ENCODE peak calls at places on chromosome 19, in eight cellular contexts. One of them, this sample, is unnamed.

GRCh38 chr19:3373971-3374368 is 7.6 kb downstream of the NFIC start:
- DNase-seq in A549: no peak
- DNase-seq in HCT116: no peak
- DNase-seq in Panc1: no peak
- DNase-seq in K562: no peak
- DNase-seq in SK-N-SH: no peak
- DNase-seq in HL-60: no peak
- DNase-seq in GM12878: no peak
- DNase-seq in this sample: no peak

GRCh38 chr19:5285311-5285710 is 55.3 kb downstream of the PTPRS start:
- DNase-seq in Panc1: no peak
- DNase-seq in K562: no peak
- DNase-seq in HCT116: no peak
- DNase-seq in SK-N-SH: peak; percentile 28
- DNase-seq in A549: no peak
- DNase-seq in HL-60: no peak
- DNase-seq in GM12878: no peak
- DNase-seq in this sample: no peak

GRCh38 chr19:13717194-13717643 is 47.1 kb upstream of the MRI1 start:
- DNase-seq in SK-N-SH: no peak
- DNase-seq in A549: no peak
- DNase-seq in K562: peak; percentile 68
- DNase-seq in GM12878: no peak
- DNase-seq in HL-60: no peak
- DNase-seq in Panc1: no peak
- DNase-seq in HCT116: no peak
- DNase-seq in this sample: no peak

GRCh38 chr19:33271246-33272021 is 30.9 kb downstream of the CEBPA start:
- DNase-seq in HL-60: no peak
- DNase-seq in GM12878: no peak
- DNase-seq in K562: no peak
- DNase-seq in A549: no peak
- DNase-seq in Panc1: no peak
- DNase-seq in SK-N-SH: no peak
- DNase-seq in HCT116: no peak
- DNase-seq in this sample: no peak

GRCh38 chr19:53947624-53948023 is 15.1 kb upstream of the CACNG8 start:
- DNase-seq in HL-60: no peak
- DNase-seq in Panc1: no peak
- DNase-seq in A549: peak; percentile 84
- DNase-seq in K562: no peak
- DNase-seq in SK-N-SH: peak; percentile 65
- DNase-seq in GM12878: no peak
- DNase-seq in HCT116: peak; percentile 47
- DNase-seq in this sample: peak; percentile 85

GRCh38 chr19:5128932-5129389 is 160.0 kb downstream of the KDM4B start:
- DNase-seq in HCT116: no peak
- DNase-seq in SK-N-SH: no peak
- DNase-seq in HL-60: no peak
- DNase-seq in Panc1: no peak
- DNase-seq in GM12878: no peak
- DNase-seq in A549: no peak
- DNase-seq in K562: no peak
- DNase-seq in this sample: no peak

GRCh38 chr19:39190768-39191167 is 6.0 kb upstream of the NCCRP1 start:
- DNase-seq in A549: peak; percentile 68
- DNase-seq in SK-N-SH: no peak
- DNase-seq in K562: no peak
- DNase-seq in HCT116: no peak
- DNase-seq in GM12878: no peak
- DNase-seq in HL-60: no peak
- DNase-seq in Panc1: no peak
- DNase-seq in this sample: no peak

GRCh38 chr19:2721570-2722540 is 683 bp upstream of the DIRAS1 start:
- DNase-seq in HL-60: no peak
- DNase-seq in SK-N-SH: peak; percentile 67
- DNase-seq in K562: peak; percentile 32
- DNase-seq in GM12878: no peak
- DNase-seq in Panc1: no peak
- DNase-seq in HCT116: no peak
- DNase-seq in A549: no peak
- DNase-seq in this sample: peak; percentile 55

GRCh38 chr19:19488041-19488874 is 27.1 kb downstream of the TSSK6 start:
- DNase-seq in Panc1: no peak
- DNase-seq in SK-N-SH: peak; percentile 67
- DNase-seq in HCT116: no peak
- DNase-seq in GM12878: no peak
- DNase-seq in A549: no peak
- DNase-seq in K562: peak; percentile 58
- DNase-seq in HL-60: no peak
- DNase-seq in this sample: peak; percentile 45

GRCh38 chr19:2611483-2612464 is 90.7 kb downstream of the GNG7 start:
- DNase-seq in Panc1: no peak
- DNase-seq in GM12878: no peak
- DNase-seq in SK-N-SH: no peak
- DNase-seq in A549: no peak
- DNase-seq in HL-60: no peak
- DNase-seq in HCT116: no peak
- DNase-seq in K562: no peak
- DNase-seq in this sample: no peak

GRCh38 chr19:49368711-49369358 is 5.2 kb downstream of the DKKL1 start:
- DNase-seq in HL-60: no peak
- DNase-seq in SK-N-SH: no peak
- DNase-seq in K562: no peak
- DNase-seq in HCT116: no peak
- DNase-seq in A549: no peak
- DNase-seq in GM12878: no peak
- DNase-seq in Panc1: no peak
- DNase-seq in this sample: no peak

GRCh38 chr19:45027371-45027770 is 11.5 kb upstream of the CLASRP start:
- DNase-seq in GM12878: no peak
- DNase-seq in Panc1: no peak
- DNase-seq in K562: no peak
- DNase-seq in HL-60: no peak
- DNase-seq in HCT116: no peak
- DNase-seq in A549: no peak
- DNase-seq in SK-N-SH: no peak
- DNase-seq in this sample: no peak

GRCh38 chr19:37654525-37654832 is 786 bp downstream of the ZFP30 start:
- DNase-seq in HL-60: no peak
- DNase-seq in GM12878: no peak
- DNase-seq in HCT116: no peak
- DNase-seq in SK-N-SH: no peak
- DNase-seq in A549: no peak
- DNase-seq in Panc1: peak; percentile 15
- DNase-seq in K562: no peak
- DNase-seq in this sample: peak; percentile 58

GRCh38 chr19:42277821-42278809 is 9.1 kb downstream of the CIC start:
- DNase-seq in HCT116: no peak
- DNase-seq in HL-60: no peak
- DNase-seq in A549: no peak
- DNase-seq in SK-N-SH: peak; percentile 82
- DNase-seq in Panc1: no peak
- DNase-seq in K562: no peak
- DNase-seq in GM12878: no peak
- DNase-seq in this sample: no peak
- H3K4me3 ChIP-seq in HCT116: no peak overlapping the region
- H3K4me3 ChIP-seq in HL-60: no peak overlapping the region
- H3K4me3 ChIP-seq in A549: no peak overlapping the region
- H3K4me3 ChIP-seq in SK-N-SH: peak overlapping the region; percentile 23
- H3K4me3 ChIP-seq in Panc1: no peak overlapping the region
- H3K4me3 ChIP-seq in K562: no peak overlapping the region
- H3K4me3 ChIP-seq in GM12878: no peak overlapping the region
- H3K4me3 ChIP-seq in this sample: no peak overlapping the region

GRCh38 chr19:34662919-34663318 is 14.0 kb downstream of the SCGB2B2 start:
- DNase-seq in A549: peak; percentile 70
- DNase-seq in SK-N-SH: peak; percentile 68
- DNase-seq in HL-60: no peak
- DNase-seq in K562: peak; percentile 21
- DNase-seq in HCT116: peak; percentile 41
- DNase-seq in Panc1: no peak
- DNase-seq in GM12878: no peak
- DNase-seq in this sample: peak; percentile 90
- TF ChIP-seq REST in A549: no peak
- TF ChIP-seq REST in SK-N-SH: no peak
- TF ChIP-seq REST in HL-60: no peak
- TF ChIP-seq REST in K562: no peak
- TF ChIP-seq REST in HCT116: no peak
- TF ChIP-seq REST in Panc1: no peak
- TF ChIP-seq REST in GM12878: no peak
- TF ChIP-seq REST in this sample: no peak

GRCh38 chr19:12481781-12482504 is 2.7 kb downstream of the ZNF709 start:
- DNase-seq in K562: no peak
- DNase-seq in HL-60: no peak
- DNase-seq in GM12878: no peak
- DNase-seq in HCT116: no peak
- DNase-seq in Panc1: no peak
- DNase-seq in A549: no peak
- DNase-seq in SK-N-SH: no peak
- DNase-seq in this sample: no peak
- H3K4me3 ChIP-seq in K562: no peak overlapping the region
- H3K4me3 ChIP-seq in HL-60: no peak overlapping the region
- H3K4me3 ChIP-seq in GM12878: peak overlapping the region; percentile 16
- H3K4me3 ChIP-seq in HCT116: no peak overlapping the region
- H3K4me3 ChIP-seq in Panc1: no peak overlapping the region
- H3K4me3 ChIP-seq in A549: no peak overlapping the region
- H3K4me3 ChIP-seq in SK-N-SH: no peak overlapping the region
- H3K4me3 ChIP-seq in this sample: no peak overlapping the region

GRCh38 chr19:16637535-16637934 is 9.5 kb upstream of the MED26 start:
- DNase-seq in A549: no peak
- DNase-seq in HL-60: no peak
- DNase-seq in HCT116: no peak
- DNase-seq in GM12878: no peak
- DNase-seq in SK-N-SH: no peak
- DNase-seq in K562: no peak
- DNase-seq in Panc1: no peak
- DNase-seq in this sample: no peak

GRCh38 chr19:16645140-16645539 is 14.8 kb downstream of the SMIM7 start:
- DNase-seq in A549: no peak
- DNase-seq in SK-N-SH: no peak
- DNase-seq in HL-60: no peak
- DNase-seq in GM12878: no peak
- DNase-seq in Panc1: no peak
- DNase-seq in HCT116: no peak
- DNase-seq in K562: no peak
- DNase-seq in this sample: no peak

GRCh38 chr19:16641695-16642094 is 13.7 kb upstream of the MED26 start:
- DNase-seq in SK-N-SH: no peak
- DNase-seq in A549: no peak
- DNase-seq in K562: no peak
- DNase-seq in HCT116: no peak
- DNase-seq in HL-60: no peak
- DNase-seq in Panc1: no peak
- DNase-seq in GM12878: no peak
- DNase-seq in this sample: no peak

GRCh38 chr19:16638666-16639065 is 10.7 kb upstream of the MED26 start:
- DNase-seq in K562: no peak
- DNase-seq in Panc1: no peak
- DNase-seq in A549: no peak
- DNase-seq in HL-60: no peak
- DNase-seq in GM12878: no peak
- DNase-seq in HCT116: no peak
- DNase-seq in SK-N-SH: no peak
- DNase-seq in this sample: no peak

DNA sequence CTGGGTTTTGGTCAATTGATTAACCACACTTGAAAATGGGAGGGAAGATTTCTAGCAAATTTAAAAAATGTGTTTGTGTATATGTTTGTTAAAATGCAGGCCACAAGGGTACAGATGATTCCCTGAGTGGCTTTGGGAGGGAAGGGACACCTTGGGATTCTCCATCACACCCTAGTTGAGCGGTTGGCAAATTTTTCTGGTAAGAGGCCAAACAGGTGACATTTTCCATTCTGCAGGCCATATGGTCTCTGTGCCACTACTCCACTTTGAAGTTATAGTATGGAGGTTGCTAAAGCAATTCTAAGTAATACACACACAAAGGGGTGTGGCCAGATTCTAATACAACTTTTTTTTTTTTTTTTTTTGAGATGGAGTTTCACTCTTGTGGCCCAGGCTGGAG is 12.9 kb upstream of the MED26 start:
- DNase-seq in K562: no peak
- DNase-seq in HCT116: no peak
- DNase-seq in A549: no peak
- DNase-seq in HL-60: no peak
- DNase-seq in Panc1: no peak
- DNase-seq in GM12878: no peak
- DNase-seq in SK-N-SH: no peak
- DNase-seq in this sample: no peak
- TF ChIP-seq REST in K562: no peak
- TF ChIP-seq REST in HCT116: no peak
- TF ChIP-seq REST in A549: no peak
- TF ChIP-seq REST in HL-60: no peak
- TF ChIP-seq REST in Panc1: no peak
- TF ChIP-seq REST in GM12878: no peak
- TF ChIP-seq REST in SK-N-SH: no peak
- TF ChIP-seq REST in this sample: no peak

GRCh38 chr19:18289471-18290066 is 8.1 kb upstream of the JUND start:
- DNase-seq in SK-N-SH: no peak
- DNase-seq in A549: no peak
- DNase-seq in GM12878: no peak
- DNase-seq in Panc1: no peak
- DNase-seq in K562: no peak
- DNase-seq in HL-60: no peak
- DNase-seq in HCT116: no peak
- DNase-seq in this sample: no peak

GRCh38 chr19:18291590-18292459 is 10.4 kb upstream of the JUND start:
- DNase-seq in GM12878: no peak
- DNase-seq in HL-60: peak; percentile 93
- DNase-seq in HCT116: no peak
- DNase-seq in A549: peak; percentile 93
- DNase-seq in SK-N-SH: peak; percentile 89
- DNase-seq in Panc1: no peak
- DNase-seq in K562: peak; percentile 88
- DNase-seq in this sample: peak; percentile 86

GRCh38 chr19:18290250-18291018 is 9.0 kb upstream of the JUND start:
- DNase-seq in A549: no peak
- DNase-seq in HCT116: no peak
- DNase-seq in GM12878: peak; percentile 79
- DNase-seq in HL-60: no peak
- DNase-seq in Panc1: no peak
- DNase-seq in K562: no peak
- DNase-seq in SK-N-SH: no peak
- DNase-seq in this sample: no peak

GRCh38 chr19:18292460-18292809 is 11.0 kb upstream of the JUND start:
- DNase-seq in SK-N-SH: no peak
- DNase-seq in HCT116: no peak
- DNase-seq in Panc1: no peak
- DNase-seq in GM12878: no peak
- DNase-seq in A549: no peak
- DNase-seq in K562: no peak
- DNase-seq in HL-60: no peak
- DNase-seq in this sample: peak; percentile 70

DNA sequence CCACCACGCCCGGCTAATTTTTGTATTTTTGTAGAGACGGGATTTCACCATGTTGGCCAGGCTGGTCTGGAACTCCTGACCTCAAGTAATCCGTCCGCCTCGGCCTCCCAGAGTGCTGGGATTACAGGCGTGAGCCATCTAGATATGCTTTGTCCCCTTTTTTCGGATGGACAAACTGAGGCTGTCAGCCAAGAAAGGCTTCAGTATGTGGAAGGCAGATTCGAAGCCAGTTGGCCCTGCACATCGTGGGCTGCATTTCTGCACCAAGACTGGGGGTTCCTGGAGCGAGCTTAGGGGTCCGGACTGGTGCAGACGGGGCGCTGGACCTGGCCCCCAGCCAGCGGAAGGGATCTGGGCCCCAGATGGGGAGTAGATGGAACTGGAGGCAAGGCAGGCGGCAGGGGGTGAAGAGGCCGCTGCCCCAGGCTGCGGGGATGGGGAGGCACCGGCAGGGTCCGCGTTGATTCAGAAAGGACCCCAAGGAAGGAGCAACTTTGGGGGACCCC is 9.7 kb upstream of the JUND start:
- DNase-seq in HL-60: no peak
- DNase-seq in HCT116: no peak
- DNase-seq in SK-N-SH: peak; percentile 63
- DNase-seq in GM12878: no peak
- DNase-seq in K562: no peak
- DNase-seq in Panc1: no peak
- DNase-seq in A549: no peak
- DNase-seq in this sample: peak; percentile 26
- H3K4me3 ChIP-seq in HL-60: peak overlapping the region; percentile 41
- H3K4me3 ChIP-seq in HCT116: peak overlapping the region; percentile 74
- H3K4me3 ChIP-seq in SK-N-SH: peak overlapping the region; percentile 71
- H3K4me3 ChIP-seq in GM12878: peak overlapping the region; percentile 96
- H3K4me3 ChIP-seq in K562: peak overlapping the region; percentile 64
- H3K4me3 ChIP-seq in Panc1: peak overlapping the region; percentile 68
- H3K4me3 ChIP-seq in A549: peak overlapping the region; percentile 56
- H3K4me3 ChIP-seq in this sample: peak overlapping the region; percentile 92

This sample was measured in GM23338.